ENCODE peak calls at places on chromosomes 1 and 21, in seven cellular contexts. One of them, this sample, is unnamed.

GRCh38 chr1:38899560-38899959 is 18.2 kb upstream of the GJA9 start:
- DNase-seq in upper lobe of right lung: no peak
- DNase-seq in psoas muscle: no peak
- DNase-seq in colonic mucosa: no peak
- DNase-seq in PC-3: no peak
- DNase-seq in neural progenitor cell: no peak
- DNase-seq in prostate gland: no peak
- DNase-seq in this sample: no peak

GRCh38 chr1:154608522-154609294 is 722 bp upstream of the ADAR start:
- DNase-seq in upper lobe of right lung: no peak
- DNase-seq in psoas muscle: peak
- DNase-seq in colonic mucosa: peak
- DNase-seq in PC-3: peak
- DNase-seq in neural progenitor cell: peak
- DNase-seq in prostate gland: peak
- DNase-seq in this sample: peak

GRCh38 chr1:109847251-109847650 is 63.4 kb upstream of the CSF1 start:
- DNase-seq in upper lobe of right lung: no peak
- DNase-seq in psoas muscle: no peak
- DNase-seq in colonic mucosa: no peak
- DNase-seq in PC-3: no peak
- DNase-seq in neural progenitor cell: no peak
- DNase-seq in prostate gland: no peak
- DNase-seq in this sample: no peak

GRCh38 chr1:231354330-231355020 is 16.4 kb downstream of the SPRTN start:
- DNase-seq in upper lobe of right lung: no peak
- DNase-seq in psoas muscle: no peak
- DNase-seq in colonic mucosa: no peak
- DNase-seq in PC-3: no peak
- DNase-seq in neural progenitor cell: no peak
- DNase-seq in prostate gland: no peak
- DNase-seq in this sample: no peak

GRCh38 chr1:30302808-30303310 is 420.5 kb downstream of the MATN1 start:
- DNase-seq in upper lobe of right lung: no peak
- DNase-seq in psoas muscle: no peak
- DNase-seq in colonic mucosa: peak
- DNase-seq in PC-3: no peak
- DNase-seq in neural progenitor cell: no peak
- DNase-seq in prostate gland: no peak
- DNase-seq in this sample: no peak

GRCh38 chr1:205041998-205042910 is 758 bp upstream of the CNTN2 start:
- DNase-seq in upper lobe of right lung: no peak
- DNase-seq in psoas muscle: no peak
- DNase-seq in colonic mucosa: no peak
- DNase-seq in PC-3: no peak
- DNase-seq in neural progenitor cell: no peak
- DNase-seq in prostate gland: no peak
- DNase-seq in this sample: no peak

GRCh38 chr1:209743145-209743482 is 12.7 kb upstream of the TRAF3IP3 start:
- DNase-seq in upper lobe of right lung: no peak
- DNase-seq in psoas muscle: peak
- DNase-seq in colonic mucosa: no peak
- DNase-seq in PC-3: peak
- DNase-seq in neural progenitor cell: no peak
- DNase-seq in prostate gland: no peak
- DNase-seq in this sample: no peak

GRCh38 chr1:162690672-162691434 is 58.6 kb downstream of the DDR2 start:
- DNase-seq in upper lobe of right lung: no peak
- DNase-seq in psoas muscle: peak
- DNase-seq in colonic mucosa: no peak
- DNase-seq in PC-3: peak
- DNase-seq in neural progenitor cell: peak
- DNase-seq in prostate gland: peak
- DNase-seq in this sample: peak

GRCh38 chr1:59433440-59433813 is 136.5 kb downstream of the FGGY start:
- DNase-seq in upper lobe of right lung: no peak
- DNase-seq in psoas muscle: peak
- DNase-seq in colonic mucosa: no peak
- DNase-seq in PC-3: peak
- DNase-seq in neural progenitor cell: no peak
- DNase-seq in prostate gland: no peak
- DNase-seq in this sample: no peak

GRCh38 chr1:220700591-220701179 is 10.5 kb downstream of the C1orf115 start:
- DNase-seq in upper lobe of right lung: no peak
- DNase-seq in psoas muscle: no peak
- DNase-seq in colonic mucosa: no peak
- DNase-seq in PC-3: peak
- DNase-seq in neural progenitor cell: peak
- DNase-seq in prostate gland: peak
- DNase-seq in this sample: peak

GRCh38 chr1:107786214-107786842 is 178.7 kb downstream of the VAV3 start:
- DNase-seq in upper lobe of right lung: no peak
- DNase-seq in psoas muscle: no peak
- DNase-seq in colonic mucosa: no peak
- DNase-seq in PC-3: no peak
- DNase-seq in neural progenitor cell: no peak
- DNase-seq in prostate gland: no peak
- DNase-seq in this sample: no peak

GRCh38 chr1:113451710-113452109 is 61.4 kb downstream of the MAGI3 start:
- DNase-seq in upper lobe of right lung: no peak
- DNase-seq in psoas muscle: no peak
- DNase-seq in colonic mucosa: no peak
- DNase-seq in PC-3: no peak
- DNase-seq in neural progenitor cell: no peak
- DNase-seq in prostate gland: no peak
- DNase-seq in this sample: no peak

GRCh38 chr1:93676424-93676823 is 5.2 kb downstream of the BCAR3 start:
- DNase-seq in upper lobe of right lung: no peak
- DNase-seq in psoas muscle: peak
- DNase-seq in colonic mucosa: no peak
- DNase-seq in PC-3: no peak
- DNase-seq in neural progenitor cell: no peak
- DNase-seq in prostate gland: no peak
- DNase-seq in this sample: peak

GRCh38 chr21:41956926-41957729 is 3.3 kb upstream of the C2CD2 start:
- DNase-seq in upper lobe of right lung: no peak
- DNase-seq in psoas muscle: no peak
- DNase-seq in colonic mucosa: no peak
- DNase-seq in PC-3: peak
- DNase-seq in neural progenitor cell: no peak
- DNase-seq in prostate gland: no peak
- DNase-seq in this sample: peak

GRCh38 chr1:175530167-175530566 is 213.2 kb downstream of the TNR start:
- DNase-seq in upper lobe of right lung: no peak
- DNase-seq in psoas muscle: no peak
- DNase-seq in colonic mucosa: no peak
- DNase-seq in PC-3: no peak
- DNase-seq in neural progenitor cell: no peak
- DNase-seq in prostate gland: no peak
- DNase-seq in this sample: no peak

GRCh38 chr1:214296860-214297699 is 16.1 kb downstream of the SMYD2 start:
- DNase-seq in upper lobe of right lung: no peak
- DNase-seq in psoas muscle: no peak
- DNase-seq in colonic mucosa: no peak
- DNase-seq in PC-3: peak
- DNase-seq in neural progenitor cell: no peak
- DNase-seq in prostate gland: no peak
- DNase-seq in this sample: peak

DNA sequence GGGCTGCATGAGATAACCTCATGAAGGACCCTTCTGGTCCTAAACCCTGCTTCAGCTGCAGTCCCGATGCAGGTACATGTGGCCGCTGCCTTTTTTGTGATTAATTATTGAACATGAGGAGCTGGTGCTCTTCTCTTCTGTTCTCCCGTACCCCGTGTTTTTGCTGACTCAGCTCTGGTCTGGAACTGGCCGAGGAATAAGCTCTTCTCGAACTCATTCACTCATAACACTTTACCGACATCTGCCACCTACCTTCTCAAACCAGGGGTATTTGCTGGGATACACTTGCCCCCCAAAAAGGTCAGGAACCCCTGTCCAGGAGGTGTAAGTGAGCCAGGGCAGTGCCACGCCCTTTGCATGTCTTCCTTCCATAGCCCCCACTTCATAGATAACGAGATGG is 31.8 kb downstream of the KCNQ4 start:
- DNase-seq in upper lobe of right lung: no peak
- DNase-seq in psoas muscle: no peak
- DNase-seq in colonic mucosa: no peak
- DNase-seq in PC-3: no peak
- DNase-seq in neural progenitor cell: no peak
- DNase-seq in prostate gland: no peak
- DNase-seq in this sample: no peak
- H3K27ac ChIP-seq in upper lobe of right lung: no peak
- H3K27ac ChIP-seq in psoas muscle: no peak
- H3K27ac ChIP-seq in colonic mucosa: no peak
- H3K27ac ChIP-seq in PC-3: no peak
- H3K27ac ChIP-seq in neural progenitor cell: no peak
- H3K27ac ChIP-seq in prostate gland: no peak
- H3K27ac ChIP-seq in this sample: no peak

GRCh38 chr1:228139931-228140723 is at the start of gene GUK1:
- DNase-seq in upper lobe of right lung: peak
- DNase-seq in psoas muscle: peak
- DNase-seq in colonic mucosa: peak
- DNase-seq in PC-3: peak
- DNase-seq in neural progenitor cell: peak
- DNase-seq in prostate gland: peak
- DNase-seq in this sample: peak
- TF ChIP-seq CTCF in upper lobe of right lung: peak
- TF ChIP-seq CTCF in psoas muscle: no peak
- TF ChIP-seq CTCF in colonic mucosa: no peak
- TF ChIP-seq CTCF in PC-3: peak
- TF ChIP-seq CTCF in neural progenitor cell: peak
- TF ChIP-seq CTCF in prostate gland: peak
- TF ChIP-seq CTCF in this sample: no peak

GRCh38 chr21:43702785-43703067 is 16.2 kb upstream of the PDXK start:
- DNase-seq in upper lobe of right lung: no peak
- DNase-seq in psoas muscle: no peak
- DNase-seq in colonic mucosa: no peak
- DNase-seq in PC-3: no peak
- DNase-seq in neural progenitor cell: no peak
- DNase-seq in prostate gland: no peak
- DNase-seq in this sample: peak

GRCh38 chr21:43697758-43698643 is 20.9 kb upstream of the PDXK start:
- DNase-seq in upper lobe of right lung: peak
- DNase-seq in psoas muscle: no peak
- DNase-seq in colonic mucosa: no peak
- DNase-seq in PC-3: no peak
- DNase-seq in neural progenitor cell: no peak
- DNase-seq in prostate gland: no peak
- DNase-seq in this sample: no peak

GRCh38 chr21:43701936-43702784 is 16.8 kb upstream of the PDXK start:
- DNase-seq in upper lobe of right lung: no peak
- DNase-seq in psoas muscle: peak
- DNase-seq in colonic mucosa: no peak
- DNase-seq in PC-3: no peak
- DNase-seq in neural progenitor cell: no peak
- DNase-seq in prostate gland: no peak
- DNase-seq in this sample: no peak

GRCh38 chr21:43703068-43703880 is 15.7 kb upstream of the PDXK start:
- DNase-seq in upper lobe of right lung: no peak
- DNase-seq in psoas muscle: peak
- DNase-seq in colonic mucosa: peak
- DNase-seq in PC-3: no peak
- DNase-seq in neural progenitor cell: peak
- DNase-seq in prostate gland: no peak
- DNase-seq in this sample: peak

GRCh38 chr21:43699933-43700599 is 18.9 kb upstream of the PDXK start:
- DNase-seq in upper lobe of right lung: no peak
- DNase-seq in psoas muscle: peak
- DNase-seq in colonic mucosa: no peak
- DNase-seq in PC-3: no peak
- DNase-seq in neural progenitor cell: peak
- DNase-seq in prostate gland: no peak
- DNase-seq in this sample: no peak
- H3K27ac ChIP-seq in upper lobe of right lung: no peak
- H3K27ac ChIP-seq in psoas muscle: no peak
- H3K27ac ChIP-seq in colonic mucosa: no peak
- H3K27ac ChIP-seq in PC-3: no peak
- H3K27ac ChIP-seq in neural progenitor cell: no peak
- H3K27ac ChIP-seq in prostate gland: no peak
- H3K27ac ChIP-seq in this sample: no peak

GRCh38 chr1:35264861-35265260 is 3.6 kb upstream of the ZMYM4 start:
- DNase-seq in upper lobe of right lung: no peak
- DNase-seq in psoas muscle: no peak
- DNase-seq in colonic mucosa: peak
- DNase-seq in PC-3: peak
- DNase-seq in neural progenitor cell: no peak
- DNase-seq in prostate gland: peak
- DNase-seq in this sample: no peak

GRCh38 chr1:35269190-35269988 is 880 bp downstream of the ZMYM4 start:
- DNase-seq in upper lobe of right lung: no peak
- DNase-seq in psoas muscle: no peak
- DNase-seq in colonic mucosa: peak
- DNase-seq in PC-3: peak
- DNase-seq in neural progenitor cell: no peak
- DNase-seq in prostate gland: no peak
- DNase-seq in this sample: peak

GRCh38 chr1:35266306-35266705 is 2.2 kb upstream of the ZMYM4 start:
- DNase-seq in upper lobe of right lung: no peak
- DNase-seq in psoas muscle: no peak
- DNase-seq in colonic mucosa: no peak
- DNase-seq in PC-3: no peak
- DNase-seq in neural progenitor cell: no peak
- DNase-seq in prostate gland: no peak
- DNase-seq in this sample: no peak

GRCh38 chr1:35269989-35270289 is 1.4 kb downstream of the ZMYM4 start:
- DNase-seq in upper lobe of right lung: no peak
- DNase-seq in psoas muscle: no peak
- DNase-seq in colonic mucosa: no peak
- DNase-seq in PC-3: no peak
- DNase-seq in neural progenitor cell: no peak
- DNase-seq in prostate gland: no peak
- DNase-seq in this sample: no peak

DNA sequence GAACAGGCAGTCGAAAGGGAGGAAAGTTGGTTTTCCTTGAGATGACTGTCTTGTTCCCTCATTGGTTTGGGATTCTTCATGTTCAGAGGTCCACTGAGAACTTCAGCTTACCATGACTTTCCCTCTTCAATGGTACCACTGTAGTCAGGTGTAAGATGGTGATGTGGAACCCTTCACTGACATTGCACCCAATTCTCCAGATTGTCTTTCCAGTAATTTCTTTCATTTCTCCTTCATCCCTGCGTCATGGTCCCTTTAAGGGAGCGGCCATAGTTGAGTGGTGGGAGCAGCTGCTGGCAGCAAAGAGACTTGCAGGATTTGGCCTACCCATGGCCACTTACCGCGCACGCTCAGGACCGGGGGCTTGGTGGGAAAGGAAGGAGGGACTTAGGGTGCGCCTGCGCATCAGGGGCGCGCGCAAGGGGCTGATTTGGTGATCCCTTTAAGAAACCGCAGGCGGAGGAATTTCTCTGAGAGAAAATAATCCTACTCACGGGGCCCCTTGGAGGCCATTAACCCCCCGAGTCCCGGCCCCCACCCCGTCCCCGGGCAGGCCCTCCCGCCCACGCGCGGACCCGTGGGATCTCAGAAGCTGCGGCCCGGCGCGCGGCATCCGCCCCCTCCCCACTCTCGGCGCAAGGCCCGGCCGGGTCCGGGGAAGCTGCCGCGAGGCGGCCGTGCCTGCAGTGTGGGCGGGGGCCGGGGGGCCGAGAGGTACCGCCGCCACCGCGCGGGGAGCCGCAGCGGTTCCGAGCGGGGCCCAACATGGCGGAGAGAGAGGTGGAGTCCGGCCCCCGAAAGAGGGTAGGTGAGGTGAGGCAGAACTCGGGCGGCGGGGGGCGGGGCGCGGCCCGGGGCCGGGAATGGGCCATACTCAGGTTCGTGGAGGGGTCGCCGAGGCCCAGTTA is at the start of gene ZMYM4:
- DNase-seq in upper lobe of right lung: peak
- DNase-seq in psoas muscle: peak
- DNase-seq in colonic mucosa: peak
- DNase-seq in PC-3: peak
- DNase-seq in neural progenitor cell: peak
- DNase-seq in prostate gland: peak
- DNase-seq in this sample: peak
- TF ChIP-seq CTCF in upper lobe of right lung: no peak
- TF ChIP-seq CTCF in psoas muscle: no peak
- TF ChIP-seq CTCF in colonic mucosa: no peak
- TF ChIP-seq CTCF in PC-3: no peak
- TF ChIP-seq CTCF in neural progenitor cell: no peak
- TF ChIP-seq CTCF in prostate gland: no peak
- TF ChIP-seq CTCF in this sample: no peak

This sample was measured in cardiac muscle cell.